ENCODE peak calls at places on chromosomes 13 and 19, in eight cellular contexts. J, X, H, U, E, Y, B and K are unnamed samples.

GRCh38 chr19:280541-281007 is 10.6 kb downstream of the PLPP2 start:
- DNase-seq in J (no peak), X (no peak), H (no peak), U (no peak), E (no peak), Y (no peak), B (no peak), K (no peak)

GRCh38 chr13:26376430-26376829 is 122.5 kb downstream of the CDK8 start:
- DNase-seq in J (no peak), X (no peak), H (no peak), U (no peak), E (no peak), Y (no peak), B (no peak), K (no peak)

GRCh38 chr13:105340061-105340606 is 1195.3 kb downstream of the EFNB2 start:
- DNase-seq in J (no peak), X (no peak), H (no peak), U (no peak), E (no peak), Y (no peak), B (no peak), K (no peak)

GRCh38 chr13:93388701-93389100 is 162.1 kb downstream of the GPC6 start:
- DNase-seq in J (no peak), X (no peak), H (no peak), U (no peak), E (no peak), Y (no peak), B (peak), K (no peak)

GRCh38 chr19:36528921-36529518 is 949 bp upstream of the ZNF260 start:
- DNase-seq in J (peak), X (no peak), H (no peak), U (no peak), E (no peak), Y (no peak), B (no peak), K (no peak)

GRCh38 chr19:51128227-51128626 is 3.5 kb downstream of the SIGLEC9 start:
- DNase-seq in J (no peak), X (no peak), H (no peak), U (peak), E (no peak), Y (no peak), B (no peak), K (no peak)

GRCh38 chr19:2150794-2151338 is 500 bp downstream of the AP3D1 start:
- DNase-seq in J (no peak), X (peak), H (peak), U (no peak), E (peak), Y (peak), B (no peak), K (peak)

GRCh38 chr13:48496796-48497195 is 36.1 kb downstream of the RCBTB2 start:
- DNase-seq in J (no peak), X (no peak), H (no peak), U (no peak), E (no peak), Y (no peak), B (no peak), K (no peak)

GRCh38 chr19:14459703-14460102 is 15.5 kb downstream of the PTGER1 start:
- DNase-seq in J (no peak), X (no peak), H (no peak), U (no peak), E (no peak), Y (no peak), B (no peak), K (no peak)

GRCh38 chr19:31349160-31349881 is at the start of gene TSHZ3:
- DNase-seq in J (peak), X (peak), H (peak), U (no peak), E (peak), Y (peak), B (peak), K (peak)

GRCh38 chr13:93867481-93867880 is 612.0 kb downstream of the DCT start:
- DNase-seq in J (no peak), X (no peak), H (no peak), U (no peak), E (no peak), Y (no peak), B (peak), K (no peak)

GRCh38 chr19:2477732-2478191 is 1.8 kb downstream of the GADD45B start:
- DNase-seq in J (no peak), X (peak), H (peak), U (no peak), E (peak), Y (peak), B (peak), K (no peak)

GRCh38 chr13:54958781-54959180 is 1930.2 kb downstream of the OLFM4 start:
- DNase-seq in J (no peak), X (no peak), H (no peak), U (no peak), E (no peak), Y (no peak), B (no peak), K (no peak)

GRCh38 chr19:38850976-38851621 is 1.3 kb upstream of the HNRNPL start:
- DNase-seq in J (no peak), X (peak), H (no peak), U (no peak), E (peak), Y (peak), B (no peak), K (peak)

GRCh38 chr19:46404039-46404883 is 9.1 kb downstream of the CCDC8 start:
- DNase-seq in J (peak), X (peak), H (peak), U (no peak), E (peak), Y (peak), B (peak), K (no peak)

GRCh38 chr19:14517840-14518505 is at the start of gene DNAJB1:
- DNase-seq in J (peak), X (peak), H (peak), U (peak), E (peak), Y (peak), B (peak), K (peak)

GRCh38 chr13:27632648-27633047 is 11.0 kb downstream of the POLR1D start:
- DNase-seq in J (no peak), X (no peak), H (no peak), U (no peak), E (no peak), Y (no peak), B (no peak), K (no peak)

GRCh38 chr13:27635256-27635655 is 13.6 kb downstream of the POLR1D start:
- DNase-seq in J (no peak), X (no peak), H (no peak), U (no peak), E (no peak), Y (no peak), B (no peak), K (no peak)

GRCh38 chr13:27634791-27635190 is 13.1 kb downstream of the POLR1D start:
- DNase-seq in J (no peak), X (no peak), H (no peak), U (no peak), E (no peak), Y (no peak), B (no peak), K (no peak)

GRCh38 chr13:27632214-27632613 is 10.5 kb downstream of the POLR1D start:
- DNase-seq in J (no peak), X (no peak), H (no peak), U (no peak), E (no peak), Y (no peak), B (no peak), K (no peak)

DNA sequence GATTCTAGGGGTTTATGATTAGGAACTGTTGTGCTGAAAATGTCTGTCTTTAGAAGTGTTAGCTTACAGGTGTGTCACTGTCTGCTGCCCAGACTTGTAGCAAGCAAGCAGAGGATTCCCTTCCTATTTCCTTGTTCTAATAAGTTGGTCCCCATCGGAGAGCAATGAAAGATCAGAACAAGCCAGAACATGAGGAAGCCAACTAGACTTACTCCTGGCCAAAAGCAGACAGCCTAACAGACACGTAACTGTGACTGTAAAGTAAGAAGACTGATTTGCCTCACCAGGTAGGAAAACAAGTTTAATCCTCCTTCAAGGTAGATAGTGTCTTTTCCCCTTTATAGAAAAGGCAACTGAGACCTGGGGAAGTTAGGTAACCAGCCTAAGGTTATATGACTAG is 12.5 kb downstream of the POLR1D start:
- DNase-seq in J (no peak), X (no peak), H (no peak), U (no peak), E (no peak), Y (no peak), B (no peak), K (no peak)
- H3K27ac ChIP-seq in J (no peak), X (no peak), H (no peak), U (peak), E (no peak), Y (no peak), B (no peak), K (peak)

DNA sequence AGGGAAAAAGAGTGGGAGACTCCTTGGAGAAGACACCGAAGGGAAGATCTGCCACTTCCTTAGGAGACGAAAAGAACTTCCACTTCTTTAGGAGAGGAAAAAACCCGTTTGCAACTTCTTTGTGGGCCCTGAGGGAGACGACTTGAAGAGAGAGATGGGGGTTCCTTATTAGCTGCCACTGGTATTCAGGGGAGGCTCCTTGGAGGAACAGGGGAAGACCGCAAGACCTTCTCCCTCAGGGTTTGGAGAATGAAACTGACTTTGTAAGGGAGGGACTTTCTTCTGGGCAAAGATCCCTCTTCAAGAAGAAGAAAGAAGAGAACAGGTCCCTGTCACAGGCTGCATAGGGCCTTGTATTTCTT is 405 bp downstream of the BCKDHA start:
- DNase-seq in J (no peak), X (no peak), H (no peak), U (no peak), E (no peak), Y (no peak), B (no peak), K (no peak)
- H3K4me3 ChIP-seq in J (peak), X (peak), H (peak), U (peak), E (peak), Y (peak), B (peak), K (peak)

DNA sequence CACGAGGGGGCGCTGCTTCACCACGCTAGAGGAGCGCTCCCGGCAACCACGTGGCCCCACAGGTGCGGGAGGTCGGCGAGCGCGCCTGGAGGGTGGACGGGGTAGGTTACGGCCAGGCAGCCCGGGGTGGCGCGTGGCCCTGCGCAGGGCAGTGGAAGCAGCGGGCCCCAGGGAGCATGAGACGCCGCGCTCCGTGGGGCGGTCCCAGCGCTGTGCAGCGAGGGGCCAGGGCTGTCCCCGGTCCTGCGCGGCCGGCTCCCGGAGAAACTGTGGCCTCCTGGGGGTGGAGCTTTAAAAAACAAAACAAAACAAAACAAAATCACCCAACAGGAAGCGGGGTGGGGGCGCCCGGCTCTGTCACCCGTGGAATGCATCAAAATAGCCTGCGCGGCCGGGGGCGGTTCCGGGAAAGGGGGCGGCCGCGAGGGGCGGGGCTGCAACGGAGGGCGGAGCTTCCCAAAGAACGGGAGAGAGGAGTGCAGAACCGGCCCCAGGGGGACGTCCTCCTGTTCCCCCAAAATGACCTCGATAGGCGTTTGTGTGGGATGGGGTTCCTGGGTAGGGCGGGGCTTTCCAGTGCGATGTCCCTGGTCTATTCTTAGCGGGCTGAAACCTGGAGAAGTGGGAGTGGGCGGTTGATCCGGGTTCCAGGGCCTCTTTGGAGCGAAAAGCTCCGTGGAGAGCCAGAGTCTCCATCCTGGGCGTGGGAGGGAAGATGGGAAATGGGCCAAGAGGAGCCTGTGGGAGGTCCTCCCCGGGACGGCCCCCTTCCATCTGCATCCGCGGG is 27.3 kb downstream of the NUMBL start:
- DNase-seq in J (peak), X (peak), H (peak), U (peak), E (peak), Y (peak), B (peak), K (peak)
- TF ChIP-seq POLR2A in J (peak), X (peak), H (peak), U (no peak), E (peak), Y (peak), B (peak), K (peak)

GRCh38 chr13:110530839-110531499 is 30.6 kb downstream of the RAB20 start:
- DNase-seq in J (no peak), X (no peak), H (no peak), U (no peak), E (no peak), Y (no peak), B (no peak), K (no peak)

GRCh38 chr13:110528371-110528770 is 33.2 kb downstream of the RAB20 start:
- DNase-seq in J (no peak), X (no peak), H (peak), U (no peak), E (no peak), Y (no peak), B (peak), K (peak)

GRCh38 chr13:110531671-110532083 is 29.8 kb downstream of the RAB20 start:
- DNase-seq in J (no peak), X (no peak), H (peak), U (no peak), E (no peak), Y (no peak), B (no peak), K (no peak)

GRCh38 chr13:110529522-110530311 is 31.8 kb downstream of the RAB20 start:
- DNase-seq in J (no peak), X (no peak), H (no peak), U (no peak), E (peak), Y (no peak), B (no peak), K (no peak)

GRCh38 chr13:110528911-110529310 is 32.6 kb downstream of the RAB20 start:
- DNase-seq in J (no peak), X (no peak), H (no peak), U (no peak), E (peak), Y (no peak), B (no peak), K (no peak)
- H3K27ac ChIP-seq in J (no peak), X (no peak), H (peak), U (peak), E (peak), Y (no peak), B (no peak), K (peak)

GRCh38 chr13:114118763-114119123 is 13.7 kb downstream of the RASA3 start:
- DNase-seq in J (peak), X (no peak), H (no peak), U (no peak), E (peak), Y (no peak), B (peak), K (no peak)
- H3K4me3 ChIP-seq in J (peak), X (no peak), H (peak), U (peak), E (no peak), Y (no peak), B (peak), K (no peak)

DNA sequence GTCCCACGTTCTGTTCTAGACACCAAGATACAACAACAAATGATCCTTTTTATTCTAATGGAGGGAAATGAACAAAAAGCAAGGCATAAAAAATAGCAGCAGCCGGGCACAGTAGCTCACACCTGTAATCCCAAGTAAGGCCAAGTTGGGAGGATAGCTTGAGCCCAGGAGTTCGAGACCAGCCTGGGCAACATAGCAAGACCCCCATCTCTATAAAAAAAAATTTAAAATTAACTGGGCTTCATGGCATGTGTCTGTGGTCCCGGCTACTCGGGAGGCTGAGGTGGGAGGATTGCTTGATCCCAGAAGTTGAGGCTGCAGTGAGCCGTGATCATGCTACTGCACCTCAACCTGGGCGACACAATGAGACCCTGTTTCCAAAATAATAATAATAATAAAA is 1.0 kb downstream of the MIA start:
- DNase-seq in J (no peak), X (no peak), H (no peak), U (no peak), E (no peak), Y (no peak), B (no peak), K (no peak)
- TF ChIP-seq POLR2A in J (no peak), X (no peak), H (no peak), U (no peak), E (no peak), Y (no peak), B (no peak), K (no peak)

DNA sequence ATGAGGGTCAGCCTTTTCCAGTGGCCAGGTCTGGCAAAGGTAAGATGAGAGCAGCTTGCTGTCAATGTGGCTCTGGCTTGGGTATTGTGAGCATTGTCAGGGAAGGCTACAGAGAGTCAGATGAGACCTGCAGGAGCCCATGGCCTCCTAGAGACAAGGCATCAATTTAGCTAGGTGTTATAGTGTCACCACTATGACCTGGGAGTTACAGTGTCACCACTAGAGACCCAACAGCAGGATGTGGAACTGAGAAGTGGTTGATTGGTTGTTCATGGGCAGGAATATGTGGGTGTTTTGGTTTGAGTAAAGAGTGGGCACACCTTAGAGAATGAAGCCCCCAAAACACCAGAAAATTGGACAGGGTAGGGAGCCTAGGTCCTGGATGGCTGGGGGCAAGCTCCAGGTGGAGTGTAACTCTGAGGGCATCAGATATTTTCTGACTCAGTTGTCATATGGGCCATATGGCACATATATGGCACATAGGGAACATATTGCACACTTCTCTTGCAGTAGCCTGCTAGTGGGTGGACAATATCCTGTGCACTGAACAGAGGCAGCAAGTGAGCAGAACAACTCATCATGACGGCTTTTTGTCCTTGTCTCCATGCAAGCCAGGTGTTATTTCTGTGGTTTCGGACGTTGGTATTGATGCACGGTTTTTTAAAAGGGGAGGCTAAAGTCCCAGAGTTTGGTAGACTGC is 46.3 kb upstream of the CEACAM21 start:
- DNase-seq in J (no peak), X (no peak), H (no peak), U (no peak), E (no peak), Y (no peak), B (no peak), K (no peak)
- H3K27ac ChIP-seq in J (no peak), X (no peak), H (peak), U (no peak), E (no peak), Y (no peak), B (no peak), K (no peak)

GRCh38 chr19:19154768-19155494 is 15.1 kb downstream of the MEF2B start:
- DNase-seq in J (no peak), X (no peak), H (no peak), U (no peak), E (no peak), Y (no peak), B (no peak), K (no peak)

GRCh38 chr19:19152668-19153384 is 14.5 kb upstream of the TMEM161A start:
- DNase-seq in J (no peak), X (no peak), H (no peak), U (no peak), E (no peak), Y (no peak), B (no peak), K (no peak)

GRCh38 chr19:19157808-19158207 is 12.3 kb downstream of the MEF2B start:
- DNase-seq in J (no peak), X (no peak), H (no peak), U (no peak), E (no peak), Y (no peak), B (no peak), K (no peak)

GRCh38 chr19:19159534-19159933 is 10.5 kb downstream of the MEF2B start:
- DNase-seq in J (no peak), X (no peak), H (no peak), U (no peak), E (no peak), Y (no peak), B (no peak), K (no peak)

DNA sequence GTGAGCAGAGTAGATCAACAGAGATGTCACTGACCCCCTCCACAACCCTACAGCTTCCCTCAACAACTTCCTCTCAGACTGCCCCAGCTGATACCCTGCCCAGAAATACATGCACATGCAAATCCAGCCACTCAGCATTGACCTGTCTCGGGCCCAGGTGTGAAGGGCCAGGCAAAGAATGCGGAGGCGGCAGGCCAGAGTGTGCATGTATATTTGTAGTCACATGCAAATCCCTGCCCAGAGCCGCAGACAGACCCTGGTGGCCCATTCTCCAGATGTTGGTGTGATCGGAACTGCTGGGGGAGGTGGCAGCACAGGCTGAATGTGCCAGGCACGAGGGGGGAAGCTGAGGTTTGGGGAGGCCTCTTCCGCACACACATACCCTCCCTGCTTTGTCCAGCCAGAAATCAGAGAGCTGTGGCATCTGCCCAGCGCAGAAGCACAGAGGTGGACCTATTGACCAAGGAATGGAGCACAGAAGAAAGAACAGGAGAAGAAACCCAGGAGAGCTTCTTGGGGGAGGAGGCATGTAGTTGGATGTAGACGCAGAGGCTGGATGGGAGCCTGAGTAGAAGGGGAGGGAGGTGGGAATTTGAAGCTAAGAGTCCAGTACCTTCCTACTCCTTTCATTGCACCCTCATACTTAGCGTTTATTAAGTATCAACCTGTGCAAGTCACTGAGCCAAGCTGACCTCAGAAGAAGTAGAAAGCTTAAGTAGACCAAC is 14.4 kb downstream of the MEF2B start:
- DNase-seq in J (no peak), X (no peak), H (no peak), U (no peak), E (no peak), Y (no peak), B (no peak), K (no peak)
- H3K4me3 ChIP-seq in J (no peak), X (no peak), H (no peak), U (no peak), E (no peak), Y (no peak), B (no peak), K (no peak)

GRCh38 chr19:7903244-7904073 is at the start of gene MAP2K7:
- DNase-seq in J (peak), X (peak), H (peak), U (peak), E (peak), Y (peak), B (peak), K (peak)
- TF ChIP-seq POLR2A in J (peak), X (peak), H (peak), U (peak), E (peak), Y (peak), B (peak), K (peak)